ENCODE peak calls at places on chromosome 2, in six cellular contexts. Z is choroid plexus epithelial cell, M is iPS-NIHi11, Q is substantia nigra, D is stomach, J is HS-27A. P is an unnamed sample.

GRCh38 chr2:114609203-114609602 is 166.8 kb downstream of the DPP10 start:
- DNase-seq in M (peak; percentile 14), Z (no peak), J (no peak), D (no peak), Q (no peak), P (no peak)

GRCh38 chr2:12127639-12128038 is 381.2 kb downstream of the LPIN1 start:
- DNase-seq in M (no peak), Q (no peak), D (no peak), Z (no peak), J (no peak), P (no peak)

GRCh38 chr2:60735496-60736250 is 20.4 kb upstream of the PAPOLG start:
- DNase-seq in Z (no peak), Q (no peak), J (no peak), D (no peak), M (peak; percentile 72), P (peak; percentile 53)

GRCh38 chr2:29921560-29921915 is at the start of gene ALK:
- DNase-seq in D (peak; percentile 87), M (peak; percentile 98), Q (peak; percentile 49), J (no peak), Z (peak; percentile 89), P (no peak)

GRCh38 chr2:237600205-237600846 is 9.8 kb upstream of the RAB17 start:
- DNase-seq in Q (no peak), Z (peak; percentile 70), M (no peak), J (no peak), D (peak; percentile 55), P (no peak)

GRCh38 chr2:39712953-39713352 is 47.2 kb downstream of the TMEM178A start:
- DNase-seq in Z (peak; percentile 28), Q (no peak), M (no peak), D (no peak), J (no peak), P (no peak)

GRCh38 chr2:98775146-98775988 is 44.4 kb upstream of the MGAT4A start:
- DNase-seq in D (peak; percentile 42), Z (no peak), J (no peak), Q (no peak), M (peak; percentile 32), P (no peak)

GRCh38 chr2:163207706-163208370 is 369.3 kb upstream of the KCNH7 start:
- DNase-seq in Z (no peak), D (no peak), J (no peak), Q (no peak), M (no peak), P (no peak)

GRCh38 chr2:50729306-50730105 is 302.4 kb downstream of the NRXN1 start:
- DNase-seq in J (no peak), Z (no peak), Q (no peak), M (no peak), D (no peak), P (peak; percentile 37)

P was measured in retina.